ENCODE peak calls at places on chromosomes 2 and 18, in six cellular contexts. Y is tibial artery, E is spleen, K is GM13976, A is neural crest cell, W is HCT116. X is an unnamed sample.

GRCh38 chr2:160315337-160315736 is 115.3 kb upstream of the ITGB6 start:
- DNase-seq in Y (no peak), E (no peak), K (no peak), A (no peak), W (no peak), X (no peak)

GRCh38 chr2:206020151-206020550 is 65.8 kb downstream of the INO80D start:
- DNase-seq in Y (no peak), E (no peak), K (no peak), A (no peak), W (no peak), X (no peak)

GRCh38 chr2:224287533-224287932 is 114.4 kb downstream of the FAM124B start:
- DNase-seq in Y (no peak), E (no peak), K (no peak), A (no peak), W (no peak), X (no peak)

GRCh38 chr2:67341012-67341318 is 56.2 kb upstream of the ETAA1 start:
- DNase-seq in Y (no peak), E (no peak), K (no peak), A (no peak), W (no peak), X (no peak)

GRCh38 chr2:205959528-205959927 is 126.4 kb downstream of the INO80D start:
- DNase-seq in Y (no peak), E (no peak), K (no peak), A (no peak), W (no peak), X (no peak)

GRCh38 chr2:138726681-138727080 is 53.5 kb downstream of the NXPH2 start:
- DNase-seq in Y (no peak), E (no peak), K (no peak), A (no peak), W (no peak), X (no peak)

GRCh38 chr18:76168206-76168605 is 326.8 kb downstream of the ZNF516 start:
- DNase-seq in Y (no peak), E (no peak), K (no peak), A (no peak), W (no peak), X (no peak)

GRCh38 chr2:185274718-185275484 is 463.7 kb upstream of the FSIP2 start:
- DNase-seq in Y (no peak), E (no peak), K (no peak), A (no peak), W (no peak), X (no peak)

GRCh38 chr2:172214252-172214651 is 111.6 kb upstream of the DLX2 start:
- DNase-seq in Y (no peak), E (no peak), K (no peak), A (no peak), W (no peak), X (no peak)

GRCh38 chr2:161788175-161788574 is 164.0 kb downstream of the SLC4A10 start:
- DNase-seq in Y (no peak), E (no peak), K (no peak), A (no peak), W (no peak), X (no peak)
- TF ChIP-seq CTCF in Y (no peak), E (no peak), K (no peak), A (no peak), W (no peak), X (no peak)

GRCh38 chr2:168054657-168055056 is 192.7 kb downstream of the STK39 start:
- DNase-seq in Y (no peak), E (no peak), K (no peak), A (no peak), W (no peak), X (no peak)

GRCh38 chr2:168053676-168054075 is 193.7 kb downstream of the STK39 start:
- DNase-seq in Y (no peak), E (no peak), K (no peak), A (no peak), W (no peak), X (no peak)

GRCh38 chr2:168047291-168047690 is 200.1 kb downstream of the STK39 start:
- DNase-seq in Y (no peak), E (no peak), K (no peak), A (no peak), W (no peak), X (no peak)

GRCh38 chr2:168049609-168050008 is 197.8 kb downstream of the STK39 start:
- DNase-seq in Y (no peak), E (no peak), K (no peak), A (no peak), W (no peak), X (no peak)

DNA sequence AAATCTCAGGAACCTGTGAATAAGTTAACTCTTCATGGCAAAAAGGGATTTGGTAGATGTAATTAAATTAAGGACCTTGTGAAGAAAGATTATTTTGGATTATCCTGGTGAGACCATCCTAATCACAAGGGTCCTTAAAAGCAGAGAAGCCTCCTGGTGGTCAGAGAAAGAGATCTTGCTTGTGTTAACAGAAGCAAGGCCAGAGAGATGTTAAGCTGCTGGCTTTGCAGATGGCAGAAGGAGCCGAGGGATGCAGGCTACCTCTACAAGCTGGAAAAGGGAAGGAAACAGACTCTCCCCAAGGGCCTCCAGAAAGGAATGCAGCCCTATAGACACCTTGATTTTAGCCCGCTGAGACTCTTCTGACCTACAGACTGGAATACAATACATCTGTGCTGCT is 197.0 kb downstream of the STK39 start:
- DNase-seq in Y (no peak), E (no peak), K (no peak), A (no peak), W (no peak), X (no peak)
- TF ChIP-seq CTCF in Y (no peak), E (no peak), K (no peak), A (no peak), W (peak), X (no peak)

GRCh38 chr2:239763433-239764097 is 261.6 kb downstream of the NDUFA10 start:
- DNase-seq in Y (no peak), E (peak), K (no peak), A (no peak), W (no peak), X (no peak)
- TF ChIP-seq CTCF in Y (no peak), E (no peak), K (no peak), A (peak), W (peak), X (no peak)

GRCh38 chr2:109482371-109482841 is 131.4 kb downstream of the SEPTIN10 start:
- DNase-seq in Y (no peak), E (peak), K (no peak), A (no peak), W (no peak), X (no peak)

GRCh38 chr2:109486711-109487130 is 127.0 kb downstream of the SEPTIN10 start:
- DNase-seq in Y (no peak), E (no peak), K (no peak), A (no peak), W (no peak), X (no peak)

GRCh38 chr2:109489296-109489695 is 124.5 kb downstream of the SEPTIN10 start:
- DNase-seq in Y (no peak), E (no peak), K (no peak), A (no peak), W (no peak), X (no peak)

GRCh38 chr2:109487871-109488655 is 125.7 kb downstream of the SEPTIN10 start:
- DNase-seq in Y (no peak), E (no peak), K (no peak), A (no peak), W (no peak), X (no peak)

DNA sequence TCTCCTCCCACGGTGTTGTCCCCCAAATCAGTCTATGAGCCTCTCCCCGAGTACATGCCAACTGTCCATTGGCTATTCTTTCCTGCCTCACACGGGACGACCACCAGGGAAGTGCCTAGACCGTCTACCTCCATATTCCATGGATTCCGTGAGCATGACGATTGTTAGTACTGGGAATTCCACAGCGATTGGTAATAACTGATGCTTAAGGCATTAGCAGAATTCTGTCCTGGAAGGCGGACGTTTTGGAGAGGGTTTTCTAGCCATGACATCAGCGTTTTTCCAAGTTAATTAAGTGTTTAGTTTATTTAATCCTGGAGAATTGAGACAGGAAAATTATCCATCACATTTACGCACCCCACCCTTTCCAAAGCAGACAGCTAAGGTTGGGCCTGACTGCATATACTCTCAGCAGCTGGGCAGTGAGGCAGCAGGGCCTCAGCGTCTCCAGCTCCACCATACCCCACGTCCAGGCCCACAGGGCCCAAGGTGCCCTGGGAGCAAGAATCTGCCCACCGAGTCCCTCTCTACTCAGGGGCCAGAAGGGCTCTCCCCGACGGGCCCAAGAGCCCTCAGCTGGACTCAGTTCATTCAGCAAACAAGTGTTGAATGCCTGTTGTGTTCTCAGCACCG is 126.4 kb downstream of the SEPTIN10 start:
- DNase-seq in Y (no peak), E (no peak), K (no peak), A (no peak), W (no peak), X (no peak)
- TF ChIP-seq CTCF in Y (no peak), E (no peak), K (no peak), A (no peak), W (no peak), X (no peak)

GRCh38 chr2:33599943-33600192 is 769 bp upstream of the FAM98A start:
- DNase-seq in Y (no peak), E (no peak), K (no peak), A (no peak), W (no peak), X (no peak)

GRCh38 chr2:33602216-33602830 is 3.2 kb upstream of the FAM98A start:
- DNase-seq in Y (no peak), E (no peak), K (no peak), A (no peak), W (no peak), X (no peak)

GRCh38 chr2:33597026-33597425 is 2.1 kb downstream of the FAM98A start:
- DNase-seq in Y (no peak), E (no peak), K (no peak), A (no peak), W (no peak), X (no peak)

GRCh38 chr2:33598472-33599174 is 476 bp downstream of the FAM98A start:
- DNase-seq in Y (peak), E (peak), K (peak), A (peak), W (no peak), X (no peak)

GRCh38 chr2:33599175-33599942 is at the start of gene FAM98A:
- DNase-seq in Y (peak), E (peak), K (peak), A (peak), W (peak), X (peak)
- TF ChIP-seq CTCF in Y (peak), E (no peak), K (no peak), A (peak), W (no peak), X (no peak)

GRCh38 chr18:74291771-74292540 is at the start of gene CYB5A:
- DNase-seq in Y (peak), E (peak), K (peak), A (peak), W (peak), X (peak)
- TF ChIP-seq CTCF in Y (peak), E (no peak), K (no peak), A (peak), W (peak), X (no peak)

GRCh38 chr2:35114765-35115164 is 1240.8 kb upstream of the CRIM1 start:
- DNase-seq in Y (no peak), E (no peak), K (no peak), A (no peak), W (no peak), X (no peak)
- TF ChIP-seq CTCF in Y (no peak), E (no peak), K (no peak), A (peak), W (no peak), X (no peak)

GRCh38 chr2:106642679-106643078 is 155.5 kb downstream of the CD8B2 start:
- DNase-seq in Y (no peak), E (no peak), K (no peak), A (no peak), W (no peak), X (no peak)

GRCh38 chr2:106638609-106639008 is 151.4 kb downstream of the CD8B2 start:
- DNase-seq in Y (no peak), E (no peak), K (no peak), A (no peak), W (no peak), X (no peak)

DNA sequence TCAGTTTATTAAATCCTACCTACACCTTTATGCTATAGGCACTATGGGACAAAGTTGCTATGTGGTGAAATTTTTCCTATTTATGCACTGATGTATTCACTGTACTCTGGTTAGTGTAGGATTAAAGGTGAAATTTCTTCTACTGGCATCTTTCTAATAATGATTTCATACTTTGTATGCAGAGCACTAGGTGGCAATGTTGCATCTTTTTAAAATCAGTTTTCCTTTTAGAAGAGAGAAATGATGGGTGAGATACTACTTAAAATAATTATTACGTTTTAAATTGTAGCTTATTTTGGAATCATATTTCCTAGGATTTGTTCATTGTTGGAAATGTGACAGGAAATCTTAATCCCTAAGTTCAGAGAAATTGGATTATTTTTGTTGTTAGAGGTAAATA is 150.9 kb downstream of the CD8B2 start:
- DNase-seq in Y (no peak), E (no peak), K (peak), A (no peak), W (no peak), X (no peak)
- TF ChIP-seq CTCF in Y (peak), E (no peak), K (no peak), A (peak), W (peak), X (no peak)

GRCh38 chr2:72605836-72606442 is 219.9 kb downstream of the EXOC6B start:
- DNase-seq in Y (no peak), E (no peak), K (peak), A (no peak), W (no peak), X (no peak)
- TF ChIP-seq CTCF in Y (peak), E (peak), K (peak), A (peak), W (peak), X (no peak)

GRCh38 chr2:31433541-31433940 is 19.0 kb upstream of the XDH start:
- DNase-seq in Y (no peak), E (no peak), K (no peak), A (no peak), W (no peak), X (no peak)

GRCh38 chr2:31429759-31430438 is 15.4 kb upstream of the XDH start:
- DNase-seq in Y (no peak), E (no peak), K (no peak), A (no peak), W (peak), X (no peak)

GRCh38 chr2:31430439-31431165 is 16.1 kb upstream of the XDH start:
- DNase-seq in Y (no peak), E (no peak), K (no peak), A (no peak), W (no peak), X (no peak)

GRCh38 chr2:31440764-31441163 is 26.2 kb upstream of the XDH start:
- DNase-seq in Y (no peak), E (no peak), K (no peak), A (no peak), W (no peak), X (no peak)

DNA sequence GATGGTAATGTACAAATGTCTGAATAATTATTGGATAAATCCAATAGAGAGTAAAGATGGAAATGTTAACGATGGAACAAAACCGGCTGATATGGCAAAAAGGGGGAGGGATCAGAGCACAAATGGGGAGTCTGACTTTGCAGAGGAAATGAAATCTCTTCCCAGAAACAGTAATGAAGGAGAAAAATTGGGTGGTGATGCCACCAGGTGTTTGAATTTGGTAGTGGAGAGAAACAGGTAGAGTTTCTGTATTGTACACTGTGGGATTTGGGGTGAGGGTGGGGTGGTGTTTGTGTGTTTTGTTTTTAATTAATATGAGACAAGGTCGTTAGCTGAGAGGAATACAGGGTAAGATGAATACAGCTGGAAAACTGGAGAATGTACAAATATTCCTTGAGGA is 20.4 kb upstream of the XDH start:
- DNase-seq in Y (no peak), E (no peak), K (no peak), A (no peak), W (no peak), X (no peak)
- TF ChIP-seq CTCF in Y (no peak), E (no peak), K (no peak), A (no peak), W (peak), X (no peak)

X was measured in omental fat pad.